ENCODE peak calls at places on chromosomes 13 and 19, in four cellular contexts. S is lower lobe of right lung, A is smooth muscle cell of the brain vasculature, D is colonic mucosa. W is an unnamed sample.

GRCh38 chr19:15115080-15115479 is 7.9 kb downstream of the SYDE1 start:
- DNase-seq in S (no peak), A (no peak), D (peak), W (peak)

GRCh38 chr19:9720541-9720940 is 45.6 kb upstream of the ZNF562 start:
- DNase-seq in D (no peak), A (no peak), S (no peak), W (no peak)

GRCh38 chr13:84951128-84951527 is 848.1 kb downstream of the SLITRK6 start:
- DNase-seq in S (no peak), D (no peak), A (no peak), W (no peak)

GRCh38 chr13:33963134-33963533 is 145.2 kb downstream of the RFC3 start:
- DNase-seq in D (no peak), A (no peak), S (no peak), W (no peak)

GRCh38 chr19:752652-753517 is 2.0 kb downstream of the MISP start:
- DNase-seq in A (peak), S (peak), D (peak), W (no peak)

GRCh38 chr19:11657307-11657706 is 60.0 kb downstream of the ZNF627 start:
- DNase-seq in S (no peak), D (peak), A (no peak), W (no peak)

GRCh38 chr19:49580264-49581006 is at the start of gene NOSIP:
- DNase-seq in D (peak), A (peak), S (peak), W (peak)

GRCh38 chr13:79901336-79901735 is 420.4 kb downstream of the NDFIP2 start:
- DNase-seq in A (no peak), S (no peak), D (no peak), W (no peak)

GRCh38 chr13:80083516-80084085 is 257.3 kb downstream of the SPRY2 start:
- DNase-seq in D (no peak), A (peak), S (no peak), W (no peak)